ENCODE peak calls at places on chromosomes 3 and 15, in ten cellular contexts. R is RWPE1; U is activated naive CD4-positive, alpha-beta T cell treated with anti-CD3 and anti-CD28 coated beads for 36 hours; M is tibial artery; C is lower leg skin; G is choroid plexus epithelial cell; K is NCI-H1105; H is Ammon's horn; Y is WTC11; X is foreskin keratinocyte. V is an unnamed sample.

GRCh38 chr3:181105636-181106035 is 116.1 kb upstream of the DNAJC19 start:
- DNase-seq in R (no peak), Y (no peak), C (no peak), G (no peak), K (peak), U (no peak), H (peak), M (no peak), X (no peak), V (no peak)

GRCh38 chr3:122101646-122102045 is 46.5 kb downstream of the CD86 start:
- DNase-seq in K (peak), C (no peak), U (peak), G (peak), M (no peak), Y (no peak), R (peak), H (peak), X (peak), V (no peak)

GRCh38 chr3:43223670-43224364 is 62.5 kb upstream of the SNRK start:
- DNase-seq in M (no peak), R (no peak), X (no peak), U (no peak), Y (no peak), K (no peak), G (peak), C (no peak), H (no peak), V (no peak)

GRCh38 chr3:109325657-109326056 is 9.3 kb upstream of the DPPA2 start:
- DNase-seq in Y (no peak), M (no peak), K (no peak), X (no peak), C (no peak), R (no peak), G (no peak), H (no peak), U (no peak), V (no peak)

GRCh38 chr3:176953106-176954080 is 243.9 kb downstream of the TBL1XR1 start:
- DNase-seq in R (no peak), H (no peak), U (no peak), C (no peak), X (no peak), M (no peak), Y (no peak), K (no peak), G (peak), V (peak)

GRCh38 chr3:111076732-111077131 is 5.1 kb downstream of the NECTIN3 start:
- DNase-seq in X (no peak), C (no peak), R (no peak), H (no peak), U (no peak), M (no peak), K (no peak), Y (no peak), G (no peak), V (no peak)

GRCh38 chr3:11377726-11378125 is 105.5 kb downstream of the ATG7 start:
- DNase-seq in M (no peak), G (no peak), H (no peak), R (peak), K (no peak), X (peak), C (no peak), Y (no peak), U (no peak), V (no peak)

GRCh38 chr3:149967067-149967685 is 3.5 kb downstream of the PFN2 start:
- DNase-seq in G (peak), M (no peak), K (peak), H (no peak), Y (no peak), C (no peak), X (peak), U (no peak), R (peak), V (no peak)

GRCh38 chr15:27734785-27735495 is 364.2 kb downstream of the OCA2 start:
- DNase-seq in R (no peak), G (no peak), M (no peak), K (no peak), H (no peak), Y (no peak), U (no peak), C (no peak), X (no peak), V (no peak)